ENCODE peak calls at places on chromosomes 16 and 17, in nine cellular contexts. One of them, this sample, is unnamed.

GRCh38 chr16:66382171-66382965 is 15.9 kb downstream of the CDH5 start:
- DNase-seq in left ventricle myocardium inferior: no peak
- DNase-seq in H9: peak; percentile 54
- DNase-seq in activated CD4-positive, alpha-beta T cell treated with anti-CD3 and anti-CD28 coated beads, Interleukin-2, amount 50 U/mL, for 4 hours: no peak
- DNase-seq in NCI-H460: no peak
- DNase-seq in SW 1271: peak; percentile 94
- DNase-seq in effector memory CD4-positive, alpha-beta T cell: no peak
- DNase-seq in stimulated activated CD8-positive, alpha-beta memory T cell treated with anti-CD3 and anti-CD28 coated beads, Interleukin-7, amount 100 ng/mL, for 24 hours: no peak
- DNase-seq in AML-193: no peak
- DNase-seq in this sample: peak; percentile 28

GRCh38 chr16:57807252-57807967 is 5.1 kb upstream of the KIFC3 start:
- DNase-seq in left ventricle myocardium inferior: no peak
- DNase-seq in H9: no peak
- DNase-seq in activated CD4-positive, alpha-beta T cell treated with anti-CD3 and anti-CD28 coated beads, Interleukin-2, amount 50 U/mL, for 4 hours: no peak
- DNase-seq in NCI-H460: peak; percentile 84
- DNase-seq in SW 1271: peak; percentile 63
- DNase-seq in effector memory CD4-positive, alpha-beta T cell: no peak
- DNase-seq in stimulated activated CD8-positive, alpha-beta memory T cell treated with anti-CD3 and anti-CD28 coated beads, Interleukin-7, amount 100 ng/mL, for 24 hours: no peak
- DNase-seq in AML-193: no peak
- DNase-seq in this sample: peak; percentile 13

GRCh38 chr17:18093616-18094408 is 6.1 kb downstream of the DRG2 start:
- DNase-seq in left ventricle myocardium inferior: peak; percentile 74
- DNase-seq in H9: peak; percentile 63
- DNase-seq in activated CD4-positive, alpha-beta T cell treated with anti-CD3 and anti-CD28 coated beads, Interleukin-2, amount 50 U/mL, for 4 hours: no peak
- DNase-seq in NCI-H460: peak; percentile 29
- DNase-seq in SW 1271: peak; percentile 73
- DNase-seq in effector memory CD4-positive, alpha-beta T cell: no peak
- DNase-seq in stimulated activated CD8-positive, alpha-beta memory T cell treated with anti-CD3 and anti-CD28 coated beads, Interleukin-7, amount 100 ng/mL, for 24 hours: no peak
- DNase-seq in AML-193: no peak
- DNase-seq in this sample: no peak

GRCh38 chr17:76445697-76446448 is 7.1 kb downstream of the UBE2O start:
- DNase-seq in left ventricle myocardium inferior: no peak
- DNase-seq in H9: no peak
- DNase-seq in activated CD4-positive, alpha-beta T cell treated with anti-CD3 and anti-CD28 coated beads, Interleukin-2, amount 50 U/mL, for 4 hours: no peak
- DNase-seq in NCI-H460: no peak
- DNase-seq in SW 1271: no peak
- DNase-seq in effector memory CD4-positive, alpha-beta T cell: no peak
- DNase-seq in stimulated activated CD8-positive, alpha-beta memory T cell treated with anti-CD3 and anti-CD28 coated beads, Interleukin-7, amount 100 ng/mL, for 24 hours: no peak
- DNase-seq in AML-193: no peak
- DNase-seq in this sample: no peak

GRCh38 chr17:35889818-35890773 is 9.9 kb upstream of the CCL5 start:
- DNase-seq in left ventricle myocardium inferior: no peak
- DNase-seq in H9: no peak
- DNase-seq in activated CD4-positive, alpha-beta T cell treated with anti-CD3 and anti-CD28 coated beads, Interleukin-2, amount 50 U/mL, for 4 hours: no peak
- DNase-seq in NCI-H460: no peak
- DNase-seq in SW 1271: no peak
- DNase-seq in effector memory CD4-positive, alpha-beta T cell: no peak
- DNase-seq in stimulated activated CD8-positive, alpha-beta memory T cell treated with anti-CD3 and anti-CD28 coated beads, Interleukin-7, amount 100 ng/mL, for 24 hours: no peak
- DNase-seq in AML-193: no peak
- DNase-seq in this sample: no peak

GRCh38 chr16:22635345-22635744 is 124.7 kb downstream of the NPIPB5 start:
- DNase-seq in left ventricle myocardium inferior: no peak
- DNase-seq in H9: peak; percentile 78
- DNase-seq in activated CD4-positive, alpha-beta T cell treated with anti-CD3 and anti-CD28 coated beads, Interleukin-2, amount 50 U/mL, for 4 hours: no peak
- DNase-seq in NCI-H460: no peak
- DNase-seq in SW 1271: no peak
- DNase-seq in effector memory CD4-positive, alpha-beta T cell: no peak
- DNase-seq in stimulated activated CD8-positive, alpha-beta memory T cell treated with anti-CD3 and anti-CD28 coated beads, Interleukin-7, amount 100 ng/mL, for 24 hours: no peak
- DNase-seq in AML-193: no peak
- DNase-seq in this sample: no peak

GRCh38 chr17:72407336-72408121 is 286.7 kb downstream of the SOX9 start:
- DNase-seq in left ventricle myocardium inferior: peak; percentile 22
- DNase-seq in H9: peak; percentile 66
- DNase-seq in activated CD4-positive, alpha-beta T cell treated with anti-CD3 and anti-CD28 coated beads, Interleukin-2, amount 50 U/mL, for 4 hours: no peak
- DNase-seq in NCI-H460: peak; percentile 93
- DNase-seq in SW 1271: peak; percentile 89
- DNase-seq in effector memory CD4-positive, alpha-beta T cell: no peak
- DNase-seq in stimulated activated CD8-positive, alpha-beta memory T cell treated with anti-CD3 and anti-CD28 coated beads, Interleukin-7, amount 100 ng/mL, for 24 hours: no peak
- DNase-seq in AML-193: no peak
- DNase-seq in this sample: no peak

GRCh38 chr16:58197314-58198012 is 443 bp downstream of the CSNK2A2 start:
- DNase-seq in left ventricle myocardium inferior: no peak
- DNase-seq in H9: no peak
- DNase-seq in activated CD4-positive, alpha-beta T cell treated with anti-CD3 and anti-CD28 coated beads, Interleukin-2, amount 50 U/mL, for 4 hours: no peak
- DNase-seq in NCI-H460: no peak
- DNase-seq in SW 1271: no peak
- DNase-seq in effector memory CD4-positive, alpha-beta T cell: no peak
- DNase-seq in stimulated activated CD8-positive, alpha-beta memory T cell treated with anti-CD3 and anti-CD28 coated beads, Interleukin-7, amount 100 ng/mL, for 24 hours: no peak
- DNase-seq in AML-193: no peak
- DNase-seq in this sample: no peak

GRCh38 chr17:47730681-47731080 is 2.4 kb upstream of the TBX21 start:
- DNase-seq in left ventricle myocardium inferior: no peak
- DNase-seq in H9: peak; percentile 17
- DNase-seq in activated CD4-positive, alpha-beta T cell treated with anti-CD3 and anti-CD28 coated beads, Interleukin-2, amount 50 U/mL, for 4 hours: no peak
- DNase-seq in NCI-H460: no peak
- DNase-seq in SW 1271: no peak
- DNase-seq in effector memory CD4-positive, alpha-beta T cell: no peak
- DNase-seq in stimulated activated CD8-positive, alpha-beta memory T cell treated with anti-CD3 and anti-CD28 coated beads, Interleukin-7, amount 100 ng/mL, for 24 hours: no peak
- DNase-seq in AML-193: no peak
- DNase-seq in this sample: no peak

GRCh38 chr16:35506018-35506897 is 2046.8 kb downstream of the TP53TG3F start:
- DNase-seq in left ventricle myocardium inferior: no peak
- DNase-seq in H9: no peak
- DNase-seq in activated CD4-positive, alpha-beta T cell treated with anti-CD3 and anti-CD28 coated beads, Interleukin-2, amount 50 U/mL, for 4 hours: no peak
- DNase-seq in NCI-H460: no peak
- DNase-seq in SW 1271: no peak
- DNase-seq in effector memory CD4-positive, alpha-beta T cell: no peak
- DNase-seq in stimulated activated CD8-positive, alpha-beta memory T cell treated with anti-CD3 and anti-CD28 coated beads, Interleukin-7, amount 100 ng/mL, for 24 hours: no peak
- DNase-seq in AML-193: no peak
- DNase-seq in this sample: no peak

GRCh38 chr16:67177743-67178699 is 5.7 kb downstream of the MATCAP1 start:
- DNase-seq in left ventricle myocardium inferior: peak; percentile 60
- DNase-seq in H9: peak; percentile 97
- DNase-seq in activated CD4-positive, alpha-beta T cell treated with anti-CD3 and anti-CD28 coated beads, Interleukin-2, amount 50 U/mL, for 4 hours: peak; percentile 43
- DNase-seq in NCI-H460: no peak
- DNase-seq in SW 1271: peak; percentile 27
- DNase-seq in effector memory CD4-positive, alpha-beta T cell: peak; percentile 53
- DNase-seq in stimulated activated CD8-positive, alpha-beta memory T cell treated with anti-CD3 and anti-CD28 coated beads, Interleukin-7, amount 100 ng/mL, for 24 hours: no peak
- DNase-seq in AML-193: no peak
- DNase-seq in this sample: no peak

GRCh38 chr16:28053461-28053860 is 10.1 kb downstream of the GSG1L start:
- DNase-seq in left ventricle myocardium inferior: no peak
- DNase-seq in H9: no peak
- DNase-seq in activated CD4-positive, alpha-beta T cell treated with anti-CD3 and anti-CD28 coated beads, Interleukin-2, amount 50 U/mL, for 4 hours: no peak
- DNase-seq in NCI-H460: no peak
- DNase-seq in SW 1271: no peak
- DNase-seq in effector memory CD4-positive, alpha-beta T cell: no peak
- DNase-seq in stimulated activated CD8-positive, alpha-beta memory T cell treated with anti-CD3 and anti-CD28 coated beads, Interleukin-7, amount 100 ng/mL, for 24 hours: no peak
- DNase-seq in AML-193: no peak
- DNase-seq in this sample: no peak

GRCh38 chr16:57041182-57042156 is 50.9 kb upstream of the CPNE2 start:
- DNase-seq in left ventricle myocardium inferior: no peak
- DNase-seq in H9: no peak
- DNase-seq in activated CD4-positive, alpha-beta T cell treated with anti-CD3 and anti-CD28 coated beads, Interleukin-2, amount 50 U/mL, for 4 hours: peak; percentile 80
- DNase-seq in NCI-H460: no peak
- DNase-seq in SW 1271: no peak
- DNase-seq in effector memory CD4-positive, alpha-beta T cell: peak; percentile 77
- DNase-seq in stimulated activated CD8-positive, alpha-beta memory T cell treated with anti-CD3 and anti-CD28 coated beads, Interleukin-7, amount 100 ng/mL, for 24 hours: peak; percentile 62
- DNase-seq in AML-193: no peak
- DNase-seq in this sample: no peak

GRCh38 chr16:47358816-47359215 is 102.0 kb downstream of the ITFG1 start:
- DNase-seq in left ventricle myocardium inferior: no peak
- DNase-seq in H9: no peak
- DNase-seq in activated CD4-positive, alpha-beta T cell treated with anti-CD3 and anti-CD28 coated beads, Interleukin-2, amount 50 U/mL, for 4 hours: no peak
- DNase-seq in NCI-H460: no peak
- DNase-seq in SW 1271: no peak
- DNase-seq in effector memory CD4-positive, alpha-beta T cell: no peak
- DNase-seq in stimulated activated CD8-positive, alpha-beta memory T cell treated with anti-CD3 and anti-CD28 coated beads, Interleukin-7, amount 100 ng/mL, for 24 hours: no peak
- DNase-seq in AML-193: no peak
- DNase-seq in this sample: no peak

GRCh38 chr17:8142158-8142886 is 9.9 kb downstream of the PER1 start:
- DNase-seq in left ventricle myocardium inferior: no peak
- DNase-seq in H9: peak; percentile 33
- DNase-seq in activated CD4-positive, alpha-beta T cell treated with anti-CD3 and anti-CD28 coated beads, Interleukin-2, amount 50 U/mL, for 4 hours: no peak
- DNase-seq in NCI-H460: no peak
- DNase-seq in SW 1271: no peak
- DNase-seq in effector memory CD4-positive, alpha-beta T cell: no peak
- DNase-seq in stimulated activated CD8-positive, alpha-beta memory T cell treated with anti-CD3 and anti-CD28 coated beads, Interleukin-7, amount 100 ng/mL, for 24 hours: no peak
- DNase-seq in AML-193: no peak
- DNase-seq in this sample: no peak

This sample was measured in Panc1.